ENCODE peak calls at places on chromosomes 7 and 10, in five cellular contexts. B is suprapubic skin, Y is ascending aorta, V is IMR-90, Q is thoracic aorta. Z is an unnamed sample. For H3K27me3, the result is how much of the 10 kb centered on the place peaks cover.

GRCh38 chr10:20535846-20536245 is 361.3 kb downstream of the NEBL start:
- DNase-seq in B (no peak), Y (no peak), V (no peak), Q (no peak), Z (no peak)

GRCh38 chr10:84214612-84215235 is 10.6 kb downstream of the LRIT2 start:
- DNase-seq in B (no peak), Y (peak), V (no peak), Q (no peak), Z (no peak)

GRCh38 chr7:41054960-41055700 is 647.8 kb downstream of the INHBA start:
- DNase-seq in B (no peak), Y (no peak), V (no peak), Q (no peak), Z (no peak)

GRCh38 chr7:81616951-81617350 is 152.9 kb downstream of the HGF start:
- DNase-seq in B (no peak), Y (no peak), V (peak), Q (no peak), Z (no peak)

GRCh38 chr10:21524131-21524525 is 1.4 kb downstream of the SKIDA1 start:
- DNase-seq in B (no peak), Y (no peak), V (no peak), Q (no peak), Z (no peak)

GRCh38 chr10:18542832-18543231 is 108.6 kb downstream of the NSUN6 start:
- DNase-seq in B (no peak), Y (no peak), V (peak), Q (no peak), Z (no peak)

GRCh38 chr7:142349670-142350405 is 92.0 kb upstream of the PRSS58 start:
- DNase-seq in B (no peak), Y (no peak), V (no peak), Q (no peak), Z (no peak)

GRCh38 chr7:47291461-47292051 is 290.4 kb downstream of the TNS3 start:
- DNase-seq in B (no peak), Y (peak), V (peak), Q (peak), Z (no peak)

GRCh38 chr10:69253171-69253570 is 25.1 kb upstream of the HK1 start:
- DNase-seq in B (no peak), Y (no peak), V (no peak), Q (no peak), Z (no peak)

GRCh38 chr7:64793106-64793755 is 997 bp upstream of the ZNF138 start:
- DNase-seq in B (no peak), Y (no peak), V (peak), Q (no peak), Z (no peak)

GRCh38 chr10:63267414-63268138 is 134.4 kb downstream of the NRBF2 start:
- DNase-seq in B (no peak), Y (no peak), V (peak), Q (no peak), Z (no peak)

GRCh38 chr10:6918305-6918704 is 338.2 kb upstream of the PRKCQ start:
- DNase-seq in B (no peak), Y (peak), V (no peak), Q (no peak), Z (peak)

GRCh38 chr10:72096115-72097000 is 8.0 kb upstream of the SPOCK2 start:
- DNase-seq in B (no peak), Y (no peak), V (peak), Q (no peak), Z (no peak)

GRCh38 chr10:17472481-17473227 is 18.3 kb upstream of the ST8SIA6 start:
- DNase-seq in B (no peak), Y (no peak), V (no peak), Q (no peak), Z (no peak)

GRCh38 chr7:44065431-44066110 is at the start of gene PGAM2:
- DNase-seq in B (peak), Y (peak), V (no peak), Q (no peak), Z (no peak)

GRCh38 chr7:132263151-132263550 is 313.1 kb downstream of the PLXNA4 start:
- DNase-seq in B (no peak), Y (no peak), V (no peak), Q (no peak), Z (no peak)

GRCh38 chr7:22008011-22008410 is 62.3 kb upstream of the CDCA7L start:
- DNase-seq in B (no peak), Y (no peak), V (no peak), Q (no peak), Z (no peak)

GRCh38 chr10:123007558-123008378 is 827 bp downstream of the IKZF5 start:
- DNase-seq in B (no peak), Y (peak), V (peak), Q (no peak), Z (peak)

GRCh38 chr10:35572583-35572982 is 32.6 kb upstream of the GJD4 start:
- DNase-seq in B (no peak), Y (no peak), V (peak), Q (no peak), Z (no peak)

GRCh38 chr7:47293884-47294568 is 287.9 kb downstream of the TNS3 start:
- DNase-seq in B (no peak), Y (no peak), V (peak), Q (no peak), Z (no peak)

GRCh38 chr7:141333459-141333858 is 217.8 kb upstream of the AGK start:
- DNase-seq in B (no peak), Y (no peak), V (no peak), Q (no peak), Z (no peak)

GRCh38 chr7:99525713-99526440 is 21.4 kb downstream of the ZKSCAN5 start:
- DNase-seq in B (no peak), Y (no peak), V (no peak), Q (no peak), Z (no peak)

GRCh38 chr7:117132385-117133120 is 179.3 kb downstream of the ST7 start:
- DNase-seq in B (no peak), Y (no peak), V (peak), Q (no peak), Z (no peak)

GRCh38 chr10:121862042-121862441 is 65.8 kb downstream of the ATE1 start:
- DNase-seq in B (no peak), Y (no peak), V (no peak), Q (no peak), Z (no peak)

GRCh38 chr10:45000764-45001381 is at the start of gene ZNF22:
- DNase-seq in B (no peak), Y (no peak), V (peak), Q (no peak), Z (peak)

GRCh38 chr10:2137549-2138174 is 400.3 kb upstream of the ADARB2 start:
- DNase-seq in B (no peak), Y (no peak), V (no peak), Q (no peak), Z (no peak)

GRCh38 chr7:107594961-107595737 is 15.1 kb downstream of the BCAP29 start:
- DNase-seq in B (no peak), Y (peak), V (peak), Q (no peak), Z (no peak)

GRCh38 chr7:18320971-18321567 is 174.5 kb upstream of the HDAC9 start:
- DNase-seq in B (no peak), Y (no peak), V (peak), Q (no peak), Z (no peak)

GRCh38 chr10:10901906-10902305 is 115.8 kb upstream of the CELF2 start:
- DNase-seq in B (no peak), Y (no peak), V (no peak), Q (no peak), Z (no peak)

GRCh38 chr10:109588259-109588658 is 335.1 kb downstream of the XPNPEP1 start:
- DNase-seq in B (no peak), Y (no peak), V (no peak), Q (no peak), Z (no peak)

GRCh38 chr7:139915864-139916716 is 87.0 kb downstream of the TBXAS1 start:
- DNase-seq in B (no peak), Y (peak), V (peak), Q (peak), Z (peak)

GRCh38 chr7:155362380-155363145 is 64.9 kb downstream of the INSIG1 start:
- DNase-seq in B (no peak), Y (no peak), V (no peak), Q (no peak), Z (no peak)

GRCh38 chr7:155365146-155365874 is 67.6 kb downstream of the INSIG1 start:
- DNase-seq in B (no peak), Y (no peak), V (no peak), Q (no peak), Z (no peak)

GRCh38 chr7:155361947-155362346 is 64.3 kb downstream of the INSIG1 start:
- DNase-seq in B (no peak), Y (no peak), V (no peak), Q (no peak), Z (no peak)

GRCh38 chr7:155363146-155363539 is 65.5 kb downstream of the INSIG1 start:
- DNase-seq in B (no peak), Y (no peak), V (no peak), Q (no peak), Z (no peak)

GRCh38 chr7:155363852-155364600 is 66.3 kb downstream of the INSIG1 start:
- DNase-seq in B (no peak), Y (no peak), V (no peak), Q (no peak), Z (no peak)
- TF ChIP-seq CTCF in B (no peak), Y (no peak), V (no peak), Q (no peak), Z (no peak)

GRCh38 chr7:6437251-6437650 is 10.5 kb downstream of the DAGLB start:
- DNase-seq in B (no peak), Y (no peak), V (no peak), Q (no peak), Z (no peak)

GRCh38 chr7:6438427-6438826 is 9.3 kb downstream of the DAGLB start:
- DNase-seq in B (no peak), Y (no peak), V (no peak), Q (no peak), Z (no peak)

GRCh38 chr7:6433814-6434630 is 13.7 kb downstream of the DAGLB start:
- DNase-seq in B (no peak), Y (no peak), V (no peak), Q (no peak), Z (no peak)

GRCh38 chr7:6436385-6436685 is 11.4 kb downstream of the DAGLB start:
- DNase-seq in B (no peak), Y (no peak), V (no peak), Q (no peak), Z (no peak)

DNA sequence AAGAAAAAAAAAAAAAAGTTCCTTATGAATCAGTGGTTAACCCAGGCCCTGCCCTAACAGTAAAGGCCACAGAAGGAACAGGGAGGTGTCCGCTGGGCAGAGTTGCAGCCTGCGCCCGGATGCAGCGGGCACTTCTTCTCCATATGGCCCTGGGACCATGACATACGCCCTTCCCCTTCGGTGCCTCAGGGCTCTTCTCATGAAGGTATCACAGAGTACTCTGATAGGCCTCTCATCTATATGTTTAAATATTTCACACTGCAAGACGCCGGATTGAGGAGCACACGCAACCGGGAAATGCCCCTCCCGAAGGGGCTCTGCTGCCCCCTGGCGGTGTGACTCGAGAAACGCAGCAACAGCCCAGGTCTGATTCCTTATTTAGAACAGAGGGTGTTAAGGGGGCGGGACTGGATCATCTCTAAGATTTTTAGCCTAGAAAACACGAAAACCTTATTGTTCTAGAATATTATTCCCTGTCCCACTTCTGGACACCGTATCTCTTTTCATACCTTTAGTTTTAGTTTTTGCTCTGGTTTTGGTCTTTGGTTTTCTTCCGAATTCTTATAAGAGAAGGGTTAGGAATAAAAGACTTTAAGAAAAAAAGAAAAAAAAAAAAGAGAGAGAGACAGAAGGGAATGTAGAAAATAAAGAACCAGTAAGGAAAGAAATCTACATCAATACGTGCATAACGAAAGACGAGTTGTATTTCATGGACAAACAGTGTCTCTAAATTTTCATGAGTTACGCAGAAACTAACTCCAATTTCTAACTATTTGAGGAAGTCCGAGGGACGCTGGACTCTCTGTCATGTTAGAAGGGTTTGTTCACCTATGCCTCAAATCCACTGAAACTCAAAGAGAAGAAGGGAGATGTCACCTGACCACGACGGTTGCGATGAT is 12.0 kb downstream of the DAGLB start:
- DNase-seq in B (peak), Y (peak), V (peak), Q (peak), Z (peak)
- H3K4me3 ChIP-seq in B (peak), Y (no peak), V (no peak), Q (peak), Z (no peak)

DNA sequence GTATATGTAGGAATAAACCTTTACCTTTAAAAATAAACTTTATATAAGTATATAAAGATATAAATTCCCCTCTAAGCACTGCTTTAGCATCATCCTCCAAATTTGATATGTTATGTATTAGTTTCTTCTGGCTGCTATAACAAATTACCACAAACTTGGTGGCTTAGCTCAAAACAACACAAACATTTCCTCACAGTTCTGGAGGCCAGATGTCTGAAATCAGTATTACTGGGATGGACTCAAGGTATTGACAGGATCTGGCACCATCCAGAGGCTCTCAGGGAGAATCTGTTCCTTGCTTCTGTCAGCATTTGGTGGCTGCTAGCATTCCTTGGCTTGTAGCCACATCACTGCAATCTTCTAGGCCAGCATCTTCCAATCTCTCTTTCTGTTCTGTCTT is 6.7 kb upstream of the SCRN1 start:
- DNase-seq in B (no peak), Y (no peak), V (no peak), Q (no peak), Z (no peak)
- H3K27me3 ChIP-seq in B (under half), Y (under half), V (under half), Q (under half), Z (under half)

GRCh38 chr7:76513817-76514799 is 3.8 kb downstream of the UPK3B start:
- DNase-seq in B (no peak), Y (no peak), V (no peak), Q (no peak), Z (peak)

GRCh38 chr7:76515999-76516443 is 5.7 kb downstream of the UPK3B start:
- DNase-seq in B (peak), Y (no peak), V (peak), Q (no peak), Z (no peak)

GRCh38 chr7:76514926-76515325 is 4.6 kb downstream of the UPK3B start:
- DNase-seq in B (peak), Y (no peak), V (no peak), Q (no peak), Z (no peak)

GRCh38 chr7:76509931-76510877 is at the start of gene UPK3B:
- DNase-seq in B (peak), Y (no peak), V (no peak), Q (no peak), Z (peak)

GRCh38 chr7:76512941-76513816 is 2.8 kb downstream of the UPK3B start:
- DNase-seq in B (peak), Y (no peak), V (no peak), Q (no peak), Z (peak)
- TF ChIP-seq CTCF in B (peak), Y (no peak), V (peak), Q (no peak), Z (no peak)

DNA sequence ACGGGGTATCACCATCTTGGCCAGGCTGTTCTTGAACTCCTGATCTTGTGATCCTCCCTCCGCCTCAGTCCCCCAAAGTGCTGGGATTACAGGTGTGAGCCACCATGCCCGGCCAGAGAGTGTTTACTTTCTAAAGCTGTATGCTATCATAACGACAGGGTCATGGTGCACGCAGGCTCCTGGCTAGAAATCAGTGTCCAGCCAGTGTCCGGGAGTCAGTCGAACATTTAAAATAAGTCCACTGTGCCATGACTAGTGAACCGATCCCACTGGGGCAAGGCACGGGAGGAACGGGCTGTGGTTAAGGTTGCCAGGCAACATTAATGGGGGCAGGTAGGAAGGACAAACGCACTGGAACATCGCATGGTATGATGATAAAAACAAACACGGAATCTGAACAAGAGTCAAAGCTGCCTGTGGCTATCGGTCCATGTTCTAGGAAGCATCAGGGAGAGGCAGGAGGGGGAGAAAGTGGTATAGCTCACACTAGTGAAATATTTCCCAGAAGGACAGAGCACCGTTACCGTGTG is 89.0 kb upstream of the SEPHS1 start:
- DNase-seq in B (no peak), Y (no peak), V (no peak), Q (no peak), Z (no peak)
- H3K4me3 ChIP-seq in B (no peak), Y (no peak), V (no peak), Q (no peak), Z (no peak)

GRCh38 chr10:91694170-91694794 is 61.4 kb upstream of the PPP1R3C start:
- DNase-seq in B (no peak), Y (no peak), V (peak), Q (no peak), Z (no peak)
- H3K27me3 ChIP-seq in B (under half), Y (under half), V (under half), Q (under half), Z (under half)

Z was measured in lung.